ENCODE peak calls at places on chromosomes 6 and 20, in four cellular contexts. H, Q, B and L are unnamed samples.

GRCh38 chr20:61321481-61321880 is 69.4 kb downstream of the CDH4 start:
- DNase-seq in B (no peak), Q (no peak), H (no peak), L (no peak)

GRCh38 chr20:42082611-42083010 is 464.4 kb upstream of the CHD6 start:
- DNase-seq in B (no peak), Q (peak; percentile 0), H (no peak), L (no peak)

GRCh38 chr6:3230275-3231212 is 3.1 kb upstream of the TUBB2B start:
- DNase-seq in Q (peak; percentile 34), B (no peak), H (no peak), L (no peak)

GRCh38 chr6:137968901-137969300 is 101.8 kb downstream of the TNFAIP3 start:
- DNase-seq in H (no peak), B (no peak), Q (no peak), L (no peak)

GRCh38 chr6:29011276-29011734 is 6.2 kb upstream of the ZNF311 start:
- DNase-seq in Q (peak; percentile 51), B (no peak), H (peak; percentile 28), L (no peak)

GRCh38 chr6:53241936-53242335 is 93.3 kb upstream of the GCM1 start:
- DNase-seq in H (no peak), B (no peak), Q (no peak), L (no peak)

GRCh38 chr6:134168580-134169223 is 116.3 kb upstream of the SLC2A12 start:
- DNase-seq in H (no peak), B (peak; percentile 20), Q (peak; percentile 61), L (no peak)

GRCh38 chr6:71248306-71248705 is 40.3 kb upstream of the OGFRL1 start:
- DNase-seq in H (peak; percentile 83), Q (peak; percentile 75), B (peak; percentile 51), L (peak; percentile 53)

GRCh38 chr6:92000112-92000511 is 1413.2 kb upstream of the MAP3K7 start:
- DNase-seq in Q (no peak), H (no peak), B (no peak), L (no peak)

GRCh38 chr6:131063028-131063763 is at the start of gene EPB41L2:
- DNase-seq in H (peak; percentile 94), B (peak; percentile 77), Q (peak; percentile 86), L (peak; percentile 81)

GRCh38 chr6:106162926-106163325 is 76.8 kb downstream of the PRDM1 start:
- DNase-seq in H (peak; percentile 47), B (no peak), Q (no peak), L (no peak)

GRCh38 chr6:106163966-106164877 is 78.1 kb downstream of the PRDM1 start:
- DNase-seq in B (no peak), H (peak; percentile 83), Q (peak; percentile 79), L (peak; percentile 55)

GRCh38 chr6:106161893-106162292 is 75.8 kb downstream of the PRDM1 start:
- DNase-seq in H (no peak), B (no peak), Q (no peak), L (no peak)

GRCh38 chr6:106161475-106161874 is 75.3 kb downstream of the PRDM1 start:
- DNase-seq in Q (no peak), B (no peak), H (no peak), L (no peak)

DNA sequence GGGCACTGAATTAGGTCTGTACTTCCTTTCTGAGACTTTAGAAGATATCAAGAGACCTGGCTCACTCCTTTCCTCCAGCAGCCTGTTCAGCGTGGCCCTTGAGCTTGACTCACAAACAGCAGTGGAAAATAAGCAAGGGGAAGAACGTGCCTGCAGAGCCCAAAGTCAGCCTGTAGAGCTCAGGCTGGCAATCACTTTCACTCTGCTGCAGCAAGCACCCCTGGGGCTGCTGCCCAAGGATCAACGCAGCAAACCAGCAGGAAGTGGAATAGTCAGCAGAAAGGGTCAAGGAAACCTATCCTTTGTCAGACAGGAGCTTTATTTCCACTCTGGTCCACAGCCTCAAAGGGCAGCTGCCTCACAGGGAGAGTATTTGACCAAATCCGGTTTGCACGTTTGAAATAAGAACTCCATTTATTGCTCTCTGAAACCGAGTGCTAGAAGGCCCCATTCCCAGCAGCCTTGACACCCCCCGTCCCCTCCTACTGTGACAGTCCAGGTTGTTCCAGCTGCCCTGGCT is 77.4 kb downstream of the PRDM1 start:
- DNase-seq in H (peak; percentile 74), B (no peak), Q (peak; percentile 76), L (no peak)
- H2AFZ ChIP-seq in H (peak overlapping the region; percentile 73), B (no peak overlapping the region), Q (peak overlapping the region; percentile 90), L (no peak overlapping the region)

DNA sequence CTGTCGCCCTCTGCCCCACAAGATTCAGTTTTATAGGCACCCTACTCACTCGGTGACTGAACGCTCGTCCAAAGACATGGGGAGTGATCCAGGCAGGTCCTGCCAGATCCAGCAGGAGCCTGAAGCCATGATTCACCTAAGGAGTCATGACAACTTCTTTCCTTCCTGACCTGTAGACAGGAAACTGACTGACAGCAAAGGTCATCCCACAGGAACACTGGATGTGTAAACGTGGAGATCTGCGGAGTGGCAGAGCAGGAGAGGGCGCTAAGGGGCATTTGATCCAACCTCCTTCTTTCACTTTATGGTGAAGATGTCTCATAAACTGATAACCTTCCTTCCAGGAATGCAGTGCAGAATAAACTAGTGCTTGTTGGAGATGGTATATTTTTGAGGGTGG is 192.2 kb downstream of the GJA10 start:
- DNase-seq in H (no peak), Q (peak; percentile 54), B (no peak), L (no peak)
- H2AFZ ChIP-seq in H (no peak overlapping the region), Q (no peak overlapping the region), B (no peak overlapping the region), L (no peak overlapping the region)

GRCh38 chr20:1883986-1884385 is 11.2 kb upstream of the SIRPA start:
- DNase-seq in B (no peak), Q (no peak), H (no peak), L (no peak)
- H2AFZ ChIP-seq in B (no peak overlapping the region), Q (no peak overlapping the region), H (no peak overlapping the region), L (no peak overlapping the region)

DNA sequence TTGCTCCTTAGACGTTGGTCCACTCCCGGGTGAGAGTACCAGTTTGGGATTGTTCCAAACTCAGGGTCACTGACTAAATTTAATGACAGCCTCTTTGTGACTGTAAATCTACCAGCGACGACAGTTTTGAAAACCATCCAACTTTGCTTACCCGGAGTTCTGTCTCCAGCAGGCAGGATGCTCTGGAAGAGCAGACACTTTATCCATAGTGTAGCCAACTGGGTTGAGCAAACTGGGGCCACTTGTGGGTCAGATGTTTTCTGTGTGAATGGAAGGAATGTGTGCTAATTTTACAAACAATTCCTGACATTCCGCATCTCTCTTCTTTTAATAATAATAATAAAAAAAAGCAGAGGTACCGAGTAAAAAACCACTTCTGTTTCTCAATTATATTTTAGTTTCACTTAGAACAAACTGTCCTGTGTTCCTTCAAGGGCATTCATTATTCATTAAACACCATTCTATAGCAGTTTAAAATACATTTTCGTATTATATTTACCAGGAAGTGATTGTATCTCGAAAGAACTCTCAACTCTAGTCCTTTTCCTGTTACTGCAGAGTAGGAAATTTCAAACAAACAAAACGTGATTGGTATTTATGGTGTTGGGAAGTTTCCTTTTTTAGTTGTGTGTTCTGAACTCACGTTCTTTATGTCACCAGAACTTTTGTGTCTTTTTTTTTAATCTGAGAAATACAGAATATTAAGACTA is 139.7 kb upstream of the BTBD3 start:
- DNase-seq in H (no peak), Q (peak; percentile 40), B (no peak), L (no peak)
- H2AFZ ChIP-seq in H (no peak overlapping the region), Q (peak overlapping the region; percentile 74), B (peak overlapping the region; percentile 60), L (no peak overlapping the region)

GRCh38 chr6:67265996-67266768 is 1368.9 kb upstream of the ADGRB3 start:
- DNase-seq in H (no peak), B (no peak), Q (no peak), L (no peak)
- H2AFZ ChIP-seq in H (no peak overlapping the region), B (no peak overlapping the region), Q (no peak overlapping the region), L (peak overlapping the region; percentile 48)

DNA sequence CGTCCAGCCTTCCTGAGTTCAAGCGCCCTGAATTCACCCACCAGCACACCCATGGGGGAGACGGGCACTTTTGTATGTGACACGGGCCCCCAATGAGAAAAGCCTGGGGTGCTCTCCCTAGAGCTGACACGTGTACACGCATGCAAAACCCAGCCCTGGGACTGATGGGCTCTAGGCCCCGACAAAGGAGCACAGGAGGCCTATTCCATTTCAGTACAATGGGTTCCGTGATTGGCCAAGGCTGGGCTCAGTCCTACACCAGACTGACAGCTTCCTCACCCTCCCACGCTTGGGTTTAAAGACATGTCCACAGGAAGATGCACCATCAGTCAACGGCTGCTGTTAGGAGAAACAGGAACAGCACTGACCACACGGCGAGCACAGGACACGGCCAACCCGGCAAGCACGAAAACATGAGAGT is 8.8 kb downstream of the ZBTB46 start:
- DNase-seq in H (no peak), Q (no peak), B (peak; percentile 25), L (no peak)
- H2AFZ ChIP-seq in H (no peak overlapping the region), Q (no peak overlapping the region), B (no peak overlapping the region), L (no peak overlapping the region)

DNA sequence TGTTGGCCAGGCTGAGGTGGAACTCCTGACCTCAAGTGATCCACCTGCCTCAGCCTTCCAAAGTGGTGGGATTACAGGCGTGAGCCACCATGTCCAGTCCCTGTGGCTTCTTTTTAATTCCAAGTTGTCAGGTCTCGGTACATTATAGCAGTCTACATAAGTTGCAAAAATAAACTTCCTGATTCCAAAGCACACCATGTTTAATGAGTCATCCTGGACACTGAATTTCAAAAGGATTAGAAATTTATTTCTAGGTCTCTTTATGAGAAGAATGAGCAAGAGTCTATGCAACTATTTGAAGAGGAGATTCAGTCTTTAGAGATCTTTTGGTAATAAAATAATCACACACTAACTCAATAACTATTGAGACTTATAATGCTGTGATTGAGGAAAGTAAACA is 63.9 kb upstream of the MCHR2 start:
- DNase-seq in B (no peak), H (no peak), Q (peak; percentile 12), L (no peak)
- H2AFZ ChIP-seq in B (peak overlapping the region; percentile 66), H (no peak overlapping the region), Q (no peak overlapping the region), L (no peak overlapping the region)

GRCh38 chr6:30691208-30691872 is 556 bp upstream of the NRM start:
- DNase-seq in H (no peak), B (no peak), Q (no peak), L (no peak)
- H2AFZ ChIP-seq in H (peak overlapping the region; percentile 53), B (peak overlapping the region; percentile 93), Q (peak overlapping the region; percentile 83), L (peak overlapping the region; percentile 57)